ENCODE peak calls at places on chromosomes 5 and 9, in nine cellular contexts. P is pancreas, M is SJSA1, C is small intestine, I is GM23248, S is neuronal stem cell, F is left ventricle myocardium inferior, G is HCT116, N is astrocyte. B is an unnamed sample. For H3K36me3 and H3K27me3, the result is how much of the 10 kb centered on the place peaks cover.

GRCh38 chr5:133400120-133400519 is 212.2 kb downstream of the FSTL4 start:
- DNase-seq in P (no peak), M (no peak), C (no peak), I (no peak), S (no peak), F (no peak), G (no peak), N (no peak), B (no peak)

GRCh38 chr5:153907170-153907775 is 131.4 kb downstream of the FAM114A2 start:
- DNase-seq in P (no peak), M (no peak), C (no peak), I (no peak), S (no peak), F (no peak), G (no peak), N (no peak), B (no peak)

GRCh38 chr9:86944974-86945867 is 2.1 kb downstream of the GAS1 start:
- DNase-seq in P (peak), M (no peak), C (peak), I (peak), S (no peak), F (no peak), G (no peak), N (no peak), B (no peak)

GRCh38 chr9:111839387-111839786 is 44.6 kb upstream of the SHOC1 start:
- DNase-seq in P (peak), M (no peak), C (no peak), I (peak), S (no peak), F (no peak), G (no peak), N (no peak), B (no peak)

GRCh38 chr9:128406848-128407391 is 13.7 kb upstream of the CERCAM start:
- DNase-seq in P (no peak), M (no peak), C (no peak), I (peak), S (no peak), F (no peak), G (no peak), N (peak), B (no peak)

GRCh38 chr9:70053864-70054263 is 10.2 kb downstream of the MAMDC2 start:
- DNase-seq in P (peak), M (no peak), C (no peak), I (no peak), S (no peak), F (no peak), G (peak), N (no peak), B (no peak)

GRCh38 chr9:135895202-135895848 is 12.0 kb downstream of the CAMSAP1 start:
- DNase-seq in P (no peak), M (no peak), C (no peak), I (no peak), S (no peak), F (no peak), G (no peak), N (no peak), B (no peak)

GRCh38 chr5:136016945-136017530 is 11.8 kb upstream of the TGFBI start:
- DNase-seq in P (no peak), M (peak), C (no peak), I (peak), S (no peak), F (no peak), G (peak), N (peak), B (peak)

GRCh38 chr9:73023025-73023541 is 70.2 kb upstream of the ALDH1A1 start:
- DNase-seq in P (peak), M (peak), C (peak), I (peak), S (peak), F (no peak), G (peak), N (peak), B (peak)

GRCh38 chr5:66653380-66653779 is 57.2 kb downstream of the MAST4 start:
- DNase-seq in P (no peak), M (no peak), C (no peak), I (peak), S (no peak), F (no peak), G (no peak), N (peak), B (no peak)

GRCh38 chr9:126796758-126797157 is 8.1 kb upstream of the ZBTB43 start:
- DNase-seq in P (no peak), M (no peak), C (no peak), I (no peak), S (no peak), F (no peak), G (no peak), N (no peak), B (no peak)

GRCh38 chr9:101307041-101307440 is 77.8 kb downstream of the BAAT start:
- DNase-seq in P (no peak), M (no peak), C (no peak), I (no peak), S (no peak), F (no peak), G (no peak), N (peak), B (no peak)

GRCh38 chr9:78031826-78032598 is 401 bp upstream of the GNAQ start:
- DNase-seq in P (peak), M (peak), C (peak), I (peak), S (peak), F (peak), G (peak), N (peak), B (peak)

GRCh38 chr5:50547303-50547702 is 106.2 kb upstream of the EMB start:
- DNase-seq in P (no peak), M (no peak), C (no peak), I (no peak), S (no peak), F (no peak), G (no peak), N (no peak), B (no peak)

GRCh38 chr9:8679405-8679951 is 879.9 kb upstream of the DMAC1 start:
- DNase-seq in P (no peak), M (no peak), C (no peak), I (no peak), S (no peak), F (no peak), G (no peak), N (no peak), B (no peak)

GRCh38 chr5:165157209-165157608 is 1651.8 kb downstream of the MAT2B start:
- DNase-seq in P (no peak), M (no peak), C (no peak), I (no peak), S (no peak), F (no peak), G (no peak), N (peak), B (no peak)

GRCh38 chr9:85713897-85714296 is 27.9 kb downstream of the AGTPBP1 start:
- DNase-seq in P (no peak), M (no peak), C (no peak), I (no peak), S (no peak), F (no peak), G (no peak), N (peak), B (no peak)

GRCh38 chr5:145178667-145179523 is 656.2 kb downstream of the PRELID2 start:
- DNase-seq in P (no peak), M (peak), C (no peak), I (peak), S (peak), F (no peak), G (no peak), N (no peak), B (no peak)

GRCh38 chr9:127205952-127206351 is 58.6 kb upstream of the GARNL3 start:
- DNase-seq in P (no peak), M (no peak), C (no peak), I (no peak), S (no peak), F (no peak), G (no peak), N (no peak), B (no peak)

GRCh38 chr5:56369333-56369947 is 136.3 kb upstream of the ANKRD55 start:
- DNase-seq in P (no peak), M (no peak), C (no peak), I (no peak), S (no peak), F (no peak), G (no peak), N (no peak), B (no peak)

GRCh38 chr5:141637266-141637692 is 482 bp downstream of the RELL2 start:
- DNase-seq in P (no peak), M (peak), C (no peak), I (peak), S (peak), F (no peak), G (no peak), N (no peak), B (no peak)

GRCh38 chr5:13972029-13972428 is 27.5 kb upstream of the DNAH5 start:
- DNase-seq in P (no peak), M (no peak), C (no peak), I (no peak), S (no peak), F (no peak), G (no peak), N (no peak), B (no peak)

GRCh38 chr5:180380856-180381255 is 27.7 kb upstream of the GFPT2 start:
- DNase-seq in P (no peak), M (no peak), C (no peak), I (peak), S (no peak), F (no peak), G (no peak), N (no peak), B (no peak)

GRCh38 chr9:129174724-129175514 is 3.1 kb downstream of the IER5L start:
- DNase-seq in P (peak), M (peak), C (peak), I (peak), S (peak), F (peak), G (peak), N (peak), B (peak)

GRCh38 chr9:94175669-94176068 is 83.4 kb upstream of the ZNF169 start:
- DNase-seq in P (no peak), M (no peak), C (no peak), I (no peak), S (no peak), F (no peak), G (no peak), N (peak), B (no peak)

GRCh38 chr5:147208134-147208533 is 26.7 kb upstream of the STK32A start:
- DNase-seq in P (no peak), M (no peak), C (no peak), I (peak), S (no peak), F (no peak), G (no peak), N (peak), B (no peak)

DNA sequence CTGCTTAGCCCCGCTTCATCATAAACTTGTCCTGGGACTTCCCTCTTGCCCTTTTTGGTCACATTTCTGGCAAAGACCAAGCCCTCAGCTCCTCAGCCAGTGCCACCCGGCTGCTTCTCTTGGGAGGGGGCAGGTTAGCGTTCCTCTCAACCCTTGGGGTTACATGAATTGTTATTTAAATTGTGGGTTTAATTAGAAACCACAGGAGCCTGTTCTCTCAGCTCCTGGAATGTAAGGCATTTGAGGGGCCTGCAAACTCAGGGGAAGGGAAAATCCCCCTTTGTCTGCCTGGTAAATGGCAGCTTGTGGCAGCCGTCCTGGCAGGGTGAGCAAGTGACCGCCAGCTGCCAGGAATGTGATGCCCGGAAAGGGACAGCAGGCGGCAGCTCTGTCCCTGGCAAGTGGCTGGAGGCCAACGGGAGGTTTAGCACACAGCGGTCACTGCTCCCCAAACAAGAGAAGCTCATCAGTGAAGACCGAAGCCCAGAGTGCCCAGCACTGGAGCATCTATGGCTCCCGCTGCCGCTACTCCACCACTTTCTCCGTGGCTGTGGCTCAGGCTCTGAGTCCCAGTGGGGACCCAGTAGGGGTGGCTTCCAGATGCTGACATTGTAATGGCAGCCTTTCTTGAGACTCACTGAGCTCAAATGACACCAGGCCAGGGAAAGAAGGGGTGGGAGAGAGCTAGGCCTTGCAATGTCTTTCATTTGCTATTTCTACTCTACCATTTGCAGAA is 51.7 kb downstream of the SHB start:
- DNase-seq in P (peak), M (peak), C (no peak), I (peak), S (peak), F (peak), G (no peak), N (peak), B (peak)
- H3K27ac ChIP-seq in P (peak), M (peak), C (no peak), I (peak), S (peak), F (peak), G (no peak), N (peak), B (peak)

GRCh38 chr9:36840895-36841536 is 193.1 kb downstream of the PAX5 start:
- DNase-seq in P (no peak), M (no peak), C (no peak), I (peak), S (no peak), F (no peak), G (no peak), N (no peak), B (no peak)
- H3K36me3 ChIP-seq in P (under half), M (under half), C (under half), I (under half), S (under half), F (under half), G (under half), N (under half), B (under half)

GRCh38 chr5:1895771-1896420 is 13.2 kb upstream of the IRX4 start:
- DNase-seq in P (no peak), M (no peak), C (no peak), I (no peak), S (no peak), F (no peak), G (no peak), N (no peak), B (no peak)
- H3K27me3 ChIP-seq in P (under half), M (half or more), C (under half), I (under half), S (under half), F (half or more), G (under half), N (under half), B (under half)

GRCh38 chr9:20557286-20557685 is 65.0 kb downstream of the MLLT3 start:
- DNase-seq in P (no peak), M (no peak), C (no peak), I (no peak), S (no peak), F (no peak), G (no peak), N (no peak), B (no peak)
- H3K27ac ChIP-seq in P (no peak), M (no peak), C (no peak), I (peak), S (no peak), F (no peak), G (no peak), N (no peak), B (no peak)

DNA sequence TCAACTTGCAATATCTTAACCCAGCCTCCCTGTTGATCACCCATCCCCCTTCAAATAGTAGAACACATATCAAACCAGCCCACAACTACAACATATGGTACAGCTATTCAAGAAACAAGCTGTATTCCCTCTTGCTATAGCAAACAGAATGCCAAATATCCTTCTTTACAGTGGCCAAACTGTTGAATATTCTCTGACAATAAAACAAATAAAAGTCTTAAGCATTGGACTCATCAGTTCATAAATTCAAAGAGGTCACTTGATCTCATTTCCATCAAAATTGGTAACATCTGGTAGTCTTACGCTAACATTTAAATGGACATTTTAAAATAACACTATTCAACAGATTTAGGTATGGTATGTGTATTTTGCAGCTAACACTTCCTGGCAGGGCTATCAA is 350.8 kb downstream of the EFNA5 start:
- DNase-seq in P (no peak), M (no peak), C (no peak), I (no peak), S (no peak), F (no peak), G (no peak), N (no peak), B (no peak)
- H3K36me3 ChIP-seq in P (under half), M (under half), C (under half), I (under half), S (under half), F (under half), G (under half), N (under half), B (under half)

DNA sequence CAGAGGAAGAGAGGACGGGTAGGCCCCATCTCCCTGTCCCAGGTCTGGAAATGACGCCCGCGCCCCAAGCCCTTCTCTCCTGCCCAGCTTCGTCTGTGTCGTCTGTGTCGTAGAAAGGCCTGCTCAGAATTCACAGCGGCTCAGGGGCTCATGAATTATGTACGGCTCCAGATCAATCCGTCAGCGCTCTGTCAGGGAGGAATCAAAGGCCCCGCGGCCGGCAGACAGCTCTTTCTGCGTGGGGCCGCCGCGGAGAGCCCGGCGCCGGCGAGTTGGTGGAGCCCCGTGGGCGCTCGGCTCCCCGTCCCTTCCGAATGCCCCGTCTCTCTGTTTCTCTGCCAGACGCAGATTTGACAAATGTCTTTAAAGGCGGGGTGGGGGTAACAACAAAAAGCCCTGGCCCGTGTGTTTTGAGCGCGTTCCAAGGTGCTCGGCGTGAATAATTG is 83.8 kb upstream of the RAPGEF1 start:
- DNase-seq in P (no peak), M (no peak), C (no peak), I (no peak), S (no peak), F (no peak), G (no peak), N (no peak), B (no peak)
- H3K27me3 ChIP-seq in P (under half), M (half or more), C (under half), I (half or more), S (under half), F (half or more), G (under half), N (half or more), B (under half)

DNA sequence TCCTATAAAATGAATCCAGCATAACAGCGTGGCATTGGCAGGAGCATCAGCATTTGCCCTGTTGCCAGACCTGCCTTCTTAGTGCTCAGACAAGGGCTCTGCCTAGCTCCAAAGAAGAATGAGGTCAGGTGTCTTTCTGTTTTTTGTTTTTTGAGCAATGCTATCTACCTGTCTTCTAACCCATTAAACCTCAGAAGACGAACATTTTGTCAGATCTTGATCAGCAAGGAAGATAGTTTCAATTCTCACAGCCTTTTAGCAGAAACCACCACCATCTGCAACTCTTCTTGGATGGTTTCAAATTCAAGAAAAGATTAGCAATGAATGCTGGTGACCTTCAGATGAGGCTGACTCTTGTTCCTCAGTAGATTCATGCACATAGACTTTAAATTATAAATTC is 103.5 kb upstream of the IQGAP2 start:
- DNase-seq in P (no peak), M (no peak), C (peak), I (no peak), S (no peak), F (no peak), G (no peak), N (no peak), B (no peak)
- H3K27ac ChIP-seq in P (no peak), M (no peak), C (peak), I (no peak), S (no peak), F (no peak), G (no peak), N (no peak), B (no peak)

GRCh38 chr9:95246547-95246946 is 71.0 kb downstream of the FANCC start:
- DNase-seq in P (no peak), M (no peak), C (no peak), I (no peak), S (no peak), F (no peak), G (no peak), N (no peak), B (no peak)
- H3K36me3 ChIP-seq in P (under half), M (under half), C (under half), I (under half), S (under half), F (under half), G (under half), N (under half), B (under half)

GRCh38 chr5:73231245-73231778 is 58.3 kb downstream of the TMEM174 start:
- DNase-seq in P (no peak), M (no peak), C (no peak), I (no peak), S (no peak), F (no peak), G (no peak), N (no peak), B (no peak)
- H3K27me3 ChIP-seq in P (under half), M (under half), C (under half), I (under half), S (under half), F (half or more), G (under half), N (under half), B (under half)

GRCh38 chr9:4228606-4229005 is 71.3 kb downstream of the GLIS3 start:
- DNase-seq in P (no peak), M (no peak), C (peak), I (peak), S (no peak), F (no peak), G (no peak), N (no peak), B (no peak)
- H3K27ac ChIP-seq in P (no peak), M (no peak), C (no peak), I (no peak), S (no peak), F (no peak), G (no peak), N (no peak), B (no peak)